ENCODE peak calls at places on chromosomes 16 and 17, in four cellular contexts. W, I, G and F are unnamed samples.

GRCh38 chr17:32784113-32784512 is 92.8 kb downstream of the MYO1D start:
- DNase-seq in I (no peak), W (no peak), G (no peak), F (no peak)

GRCh38 chr16:30535106-30535776 is 583 bp upstream of the ZNF747 start:
- DNase-seq in W (no peak), G (peak), I (no peak), F (no peak)

GRCh38 chr17:71790791-71791190 is 330.0 kb upstream of the SOX9 start:
- DNase-seq in W (no peak), G (peak), I (no peak), F (no peak)

GRCh38 chr17:65560628-65561371 is 648 bp downstream of the AXIN2 start:
- DNase-seq in G (peak), I (peak), W (peak), F (peak)

GRCh38 chr17:83075270-83075880 is 4.0 kb upstream of the METRNL start:
- DNase-seq in I (no peak), G (no peak), W (no peak), F (no peak)

GRCh38 chr16:12497558-12497957 is 306.1 kb downstream of the CPPED1 start:
- DNase-seq in G (no peak), W (no peak), I (no peak), F (no peak)

GRCh38 chr17:10226930-10227695 is 28.7 kb upstream of the GAS7 start:
- DNase-seq in G (peak), W (peak), I (peak), F (no peak)

GRCh38 chr16:81608515-81609209 is 164.1 kb downstream of the CMIP start:
- DNase-seq in W (no peak), I (no peak), G (peak), F (peak)

GRCh38 chr17:33292184-33292980 is 713 bp downstream of the ASIC2 start:
- DNase-seq in I (peak), G (no peak), W (no peak), F (no peak)

GRCh38 chr17:58960068-58960467 is 146.6 kb downstream of the TRIM37 start:
- DNase-seq in I (peak), G (peak), W (no peak), F (peak)

GRCh38 chr16:14545346-14545884 is 84.6 kb downstream of the PARN start:
- DNase-seq in I (no peak), G (no peak), W (no peak), F (peak)

GRCh38 chr17:10316986-10317834 is 55.6 kb downstream of the MYH13 start:
- DNase-seq in I (no peak), G (peak), W (peak), F (no peak)

GRCh38 chr17:61203765-61204164 is 195.9 kb upstream of the TBX2 start:
- DNase-seq in I (no peak), G (no peak), W (no peak), F (no peak)

GRCh38 chr17:56679148-56679766 is 85.8 kb downstream of the NOG start:
- DNase-seq in I (peak), G (peak), W (no peak), F (peak)

GRCh38 chr17:7380321-7380720 is 568 bp upstream of the TNK1 start:
- DNase-seq in W (no peak), I (no peak), G (peak), F (no peak)

GRCh38 chr16:22397459-22397858 is 23.0 kb upstream of the CDR2 start:
- DNase-seq in G (peak), W (no peak), I (no peak), F (peak)

GRCh38 chr16:23491490-23492391 is 18.6 kb downstream of the GGA2 start:
- DNase-seq in I (no peak), W (no peak), G (peak), F (peak)